ENCODE peak calls at places on chromosomes 12 and 14, in eight cellular contexts. T is CD4-positive, alpha-beta memory T cell; I is GM23338; G is lower lobe of right lung; O is sigmoid colon; J is A549; M is psoas muscle; R is lung. P is an unnamed sample. For H3K4me1, the result is how much of the 10 kb centered on the place peaks cover.

GRCh38 chr14:44404599-44405349 is 102.3 kb downstream of the FSCB start:
- DNase-seq in T (no peak), I (no peak), G (no peak), O (no peak), J (no peak), M (no peak), R (no peak), P (no peak)

GRCh38 chr14:102155150-102155549 is 15.5 kb downstream of the WDR20 start:
- DNase-seq in T (no peak), I (peak), G (no peak), O (no peak), J (no peak), M (no peak), R (no peak), P (no peak)

GRCh38 chr12:72011374-72011773 is 72.7 kb downstream of the TPH2 start:
- DNase-seq in T (no peak), I (no peak), G (no peak), O (no peak), J (no peak), M (no peak), R (no peak), P (no peak)

GRCh38 chr12:89618113-89618862 is 90.3 kb downstream of the ATP2B1 start:
- DNase-seq in T (no peak), I (no peak), G (no peak), O (no peak), J (no peak), M (no peak), R (no peak), P (no peak)

GRCh38 chr12:67520611-67521010 is 127.9 kb upstream of the DYRK2 start:
- DNase-seq in T (no peak), I (no peak), G (no peak), O (no peak), J (no peak), M (no peak), R (no peak), P (no peak)

GRCh38 chr12:88805692-88806091 is 225.4 kb upstream of the KITLG start:
- DNase-seq in T (no peak), I (peak), G (no peak), O (no peak), J (no peak), M (no peak), R (no peak), P (no peak)

GRCh38 chr14:64649383-64649998 is 54.7 kb upstream of the PLEKHG3 start:
- DNase-seq in T (no peak), I (peak), G (no peak), O (peak), J (no peak), M (peak), R (no peak), P (peak)

GRCh38 chr14:103806805-103807204 is 40.6 kb downstream of the PPP1R13B start:
- DNase-seq in T (no peak), I (no peak), G (no peak), O (no peak), J (no peak), M (no peak), R (no peak), P (no peak)

GRCh38 chr14:101559250-101559623 is 2.1 kb upstream of the DIO3 start:
- DNase-seq in T (no peak), I (no peak), G (peak), O (no peak), J (no peak), M (no peak), R (no peak), P (no peak)

GRCh38 chr12:116000252-116000651 is 277.2 kb downstream of the MED13L start:
- DNase-seq in T (no peak), I (no peak), G (no peak), O (no peak), J (no peak), M (no peak), R (no peak), P (no peak)

GRCh38 chr14:77338332-77338731 is 17.5 kb downstream of the GSTZ1 start:
- DNase-seq in T (no peak), I (peak), G (no peak), O (no peak), J (no peak), M (no peak), R (no peak), P (no peak)

GRCh38 chr12:27343255-27344000 is 10.8 kb downstream of the BMAL2 start:
- DNase-seq in T (no peak), I (peak), G (no peak), O (no peak), J (peak), M (no peak), R (no peak), P (no peak)

GRCh38 chr12:76784600-76785051 is 20.7 kb downstream of the ZDHHC17 start:
- DNase-seq in T (no peak), I (no peak), G (no peak), O (no peak), J (no peak), M (no peak), R (no peak), P (no peak)

GRCh38 chr12:13348464-13348863 is 151.9 kb downstream of the EMP1 start:
- DNase-seq in T (no peak), I (no peak), G (no peak), O (no peak), J (no peak), M (no peak), R (no peak), P (no peak)

GRCh38 chr12:124679533-124680371 is 112.3 kb upstream of the NCOR2 start:
- DNase-seq in T (no peak), I (no peak), G (no peak), O (peak), J (no peak), M (peak), R (no peak), P (peak)

GRCh38 chr12:124812356-124812755 is 51.3 kb downstream of the SCARB1 start:
- DNase-seq in T (no peak), I (no peak), G (no peak), O (no peak), J (no peak), M (no peak), R (no peak), P (no peak)

GRCh38 chr12:76074701-76075336 is 9.7 kb downstream of the NAP1L1 start:
- DNase-seq in T (no peak), I (no peak), G (no peak), O (no peak), J (no peak), M (no peak), R (no peak), P (no peak)

GRCh38 chr12:1916396-1917171 is 1.9 kb downstream of the CACNA2D4 start:
- DNase-seq in T (no peak), I (no peak), G (peak), O (peak), J (no peak), M (no peak), R (peak), P (peak)

GRCh38 chr12:93244514-93245077 is 133.1 kb upstream of the NUDT4 start:
- DNase-seq in T (no peak), I (no peak), G (no peak), O (no peak), J (no peak), M (no peak), R (no peak), P (no peak)

GRCh38 chr12:22935501-22935900 is 310.5 kb downstream of the ETNK1 start:
- DNase-seq in T (no peak), I (no peak), G (no peak), O (no peak), J (no peak), M (no peak), R (no peak), P (no peak)

GRCh38 chr14:24368562-24369252 is 723 bp downstream of the NFATC4 start:
- DNase-seq in T (peak), I (peak), G (peak), O (peak), J (no peak), M (peak), R (no peak), P (peak)

GRCh38 chr12:130846386-130846785 is 7.3 kb upstream of the STX2 start:
- DNase-seq in T (no peak), I (no peak), G (no peak), O (no peak), J (no peak), M (no peak), R (no peak), P (no peak)

GRCh38 chr14:105346880-105347586 is 32.5 kb downstream of the PACS2 start:
- DNase-seq in T (no peak), I (no peak), G (no peak), O (no peak), J (no peak), M (no peak), R (no peak), P (no peak)

GRCh38 chr14:68784298-68784910 is 8.5 kb downstream of the ZFP36L1 start:
- DNase-seq in T (no peak), I (no peak), G (no peak), O (peak), J (peak), M (no peak), R (no peak), P (peak)

GRCh38 chr12:128819293-128820144 is 4.2 kb downstream of the SLC15A4 start:
- DNase-seq in T (no peak), I (peak), G (no peak), O (peak), J (no peak), M (no peak), R (no peak), P (no peak)

GRCh38 chr12:106358410-106359241 is 1.1 kb downstream of the POLR3B start:
- DNase-seq in T (no peak), I (no peak), G (no peak), O (no peak), J (peak), M (peak), R (peak), P (peak)

GRCh38 chr12:43882578-43883178 is 46.8 kb downstream of the TMEM117 start:
- DNase-seq in T (peak), I (peak), G (no peak), O (no peak), J (peak), M (no peak), R (no peak), P (peak)

GRCh38 chr12:32365473-32366064 is 33.8 kb upstream of the FGD4 start:
- DNase-seq in T (peak), I (peak), G (no peak), O (no peak), J (peak), M (no peak), R (peak), P (peak)

GRCh38 chr12:7155471-7156034 is 25.4 kb downstream of the CLSTN3 start:
- DNase-seq in T (no peak), I (no peak), G (peak), O (peak), J (no peak), M (no peak), R (peak), P (peak)

GRCh38 chr12:7156259-7157197 is 26.4 kb downstream of the CLSTN3 start:
- DNase-seq in T (no peak), I (no peak), G (no peak), O (peak), J (no peak), M (no peak), R (no peak), P (no peak)

GRCh38 chr12:7158866-7159600 is 28.9 kb downstream of the CLSTN3 start:
- DNase-seq in T (no peak), I (no peak), G (no peak), O (peak), J (no peak), M (no peak), R (no peak), P (no peak)

GRCh38 chr12:7154901-7155470 is 24.8 kb downstream of the CLSTN3 start:
- DNase-seq in T (no peak), I (no peak), G (no peak), O (no peak), J (no peak), M (no peak), R (no peak), P (no peak)

GRCh38 chr12:7157391-7157790 is 27.2 kb downstream of the CLSTN3 start:
- DNase-seq in T (no peak), I (no peak), G (no peak), O (peak), J (no peak), M (no peak), R (no peak), P (no peak)
- H3K4me1 ChIP-seq in T (under half), I (under half), G (under half), O (under half), J (under half), M (under half), R (under half), P (under half)

GRCh38 chr14:23307146-23307447 is 464 bp downstream of the BCL2L2 start:
- DNase-seq in T (no peak), I (no peak), G (no peak), O (no peak), J (no peak), M (no peak), R (no peak), P (no peak)
- H3K4me1 ChIP-seq in T (under half), I (under half), G (under half), O (half or more), J (under half), M (under half), R (under half), P (under half)

GRCh38 chr12:53567961-53568360 is 58.2 kb downstream of the ATF7 start:
- DNase-seq in T (no peak), I (no peak), G (no peak), O (no peak), J (no peak), M (no peak), R (no peak), P (no peak)

GRCh38 chr12:53561590-53561953 is 54.3 kb upstream of the NPFF start:
- DNase-seq in T (no peak), I (no peak), G (no peak), O (no peak), J (peak), M (no peak), R (no peak), P (no peak)

GRCh38 chr12:53564276-53564675 is 57.0 kb upstream of the NPFF start:
- DNase-seq in T (peak), I (no peak), G (no peak), O (no peak), J (no peak), M (no peak), R (no peak), P (no peak)

GRCh38 chr12:53563452-53563851 is 56.2 kb upstream of the NPFF start:
- DNase-seq in T (no peak), I (no peak), G (no peak), O (no peak), J (no peak), M (no peak), R (no peak), P (no peak)

GRCh38 chr12:53564941-53565340 is 57.7 kb upstream of the NPFF start:
- DNase-seq in T (no peak), I (no peak), G (no peak), O (no peak), J (no peak), M (no peak), R (no peak), P (no peak)
- H3K4me1 ChIP-seq in T (under half), I (under half), G (under half), O (half or more), J (half or more), M (under half), R (under half), P (under half)

DNA sequence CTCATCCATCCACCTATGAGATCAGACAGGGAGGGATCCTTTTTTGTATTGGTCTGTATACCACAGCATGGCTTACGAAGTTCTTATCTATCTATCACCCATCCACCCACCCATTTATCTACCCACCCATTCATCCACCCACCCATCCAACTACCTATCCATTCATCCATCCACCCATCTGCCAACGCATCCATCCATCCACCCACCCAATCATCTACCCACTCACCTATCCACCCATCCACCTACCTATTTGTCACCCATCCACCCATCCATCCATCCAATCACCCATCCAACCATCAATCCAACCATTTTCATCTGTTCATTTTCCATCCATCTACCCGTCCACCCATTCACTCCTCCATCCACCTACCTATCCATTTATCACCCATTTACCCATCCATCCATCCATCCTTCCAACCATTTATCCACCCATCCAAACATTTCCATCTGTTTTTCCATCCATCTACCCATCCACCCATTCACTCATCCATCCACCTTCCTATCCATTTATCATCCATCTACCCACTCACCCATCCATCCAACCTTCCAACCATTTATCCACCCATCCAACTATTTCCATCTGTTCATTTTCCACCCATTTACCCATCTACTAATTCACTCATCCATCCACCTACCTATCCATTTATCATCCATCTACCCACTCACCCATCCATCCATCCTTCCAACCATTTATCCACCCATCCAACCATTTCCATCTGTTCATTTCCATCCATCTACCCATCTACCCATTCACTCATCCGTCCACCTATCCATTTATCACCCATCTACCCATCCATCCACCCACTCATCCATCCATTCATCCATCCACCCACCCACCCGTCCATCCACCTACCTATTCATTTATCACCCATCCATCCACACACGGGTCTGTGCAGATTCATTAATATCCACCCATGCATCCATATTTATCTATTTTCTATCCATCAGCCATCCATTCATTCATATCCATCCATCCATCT is 13.3 kb downstream of the SDS start:
- DNase-seq in T (no peak), I (no peak), G (no peak), O (no peak), J (no peak), M (no peak), R (no peak), P (no peak)
- H3K4me1 ChIP-seq in T (under half), I (under half), G (under half), O (under half), J (under half), M (under half), R (under half), P (under half)

GRCh38 chr14:70886421-70887206 is 20.6 kb upstream of the PCNX1 start:
- DNase-seq in T (peak), I (no peak), G (no peak), O (no peak), J (no peak), M (no peak), R (no peak), P (no peak)

GRCh38 chr14:70887207-70888150 is 19.8 kb upstream of the PCNX1 start:
- DNase-seq in T (peak), I (no peak), G (no peak), O (no peak), J (no peak), M (no peak), R (no peak), P (no peak)

GRCh38 chr14:70884595-70885342 is 22.5 kb upstream of the PCNX1 start:
- DNase-seq in T (no peak), I (no peak), G (no peak), O (no peak), J (no peak), M (no peak), R (no peak), P (peak)

GRCh38 chr14:70882771-70883492 is 24.3 kb upstream of the PCNX1 start:
- DNase-seq in T (no peak), I (no peak), G (no peak), O (no peak), J (no peak), M (no peak), R (peak), P (no peak)

GRCh38 chr14:70885343-70886014 is 21.8 kb upstream of the PCNX1 start:
- DNase-seq in T (no peak), I (no peak), G (no peak), O (no peak), J (no peak), M (no peak), R (no peak), P (no peak)
- H3K4me1 ChIP-seq in T (half or more), I (under half), G (under half), O (under half), J (under half), M (under half), R (under half), P (under half)

GRCh38 chr14:96090441-96091148 is 51.4 kb downstream of the C14orf132 start:
- DNase-seq in T (no peak), I (no peak), G (no peak), O (peak), J (no peak), M (peak), R (no peak), P (peak)

GRCh38 chr14:96088131-96088880 is 49.1 kb downstream of the C14orf132 start:
- DNase-seq in T (no peak), I (no peak), G (no peak), O (peak), J (no peak), M (no peak), R (no peak), P (no peak)

GRCh38 chr14:96088911-96089310 is 49.7 kb downstream of the C14orf132 start:
- DNase-seq in T (no peak), I (no peak), G (no peak), O (peak), J (no peak), M (no peak), R (no peak), P (no peak)

GRCh38 chr14:96091149-96091693 is 52.1 kb downstream of the C14orf132 start:
- DNase-seq in T (no peak), I (no peak), G (no peak), O (no peak), J (no peak), M (no peak), R (no peak), P (no peak)

GRCh38 chr14:96089401-96089800 is 50.2 kb downstream of the C14orf132 start:
- DNase-seq in T (no peak), I (no peak), G (no peak), O (peak), J (no peak), M (no peak), R (no peak), P (no peak)
- H3K4me1 ChIP-seq in T (under half), I (under half), G (under half), O (half or more), J (under half), M (under half), R (under half), P (under half)

GRCh38 chr12:62269464-62270228 is 9.4 kb downstream of the USP15 start:
- DNase-seq in T (no peak), I (no peak), G (no peak), O (no peak), J (no peak), M (no peak), R (no peak), P (no peak)
- H3K4me1 ChIP-seq in T (half or more), I (under half), G (half or more), O (half or more), J (under half), M (half or more), R (under half), P (half or more)